ENCODE peak calls at places on chromosomes 6 and 20, in seven cellular contexts. U, A, G, Q, R, P and D are unnamed samples.

GRCh38 chr6:138162104-138162946 is 586 bp downstream of the ARFGEF3 start:
- DNase-seq in U (peak), A (peak), G (peak), Q (no peak), R (no peak), P (no peak), D (peak)

GRCh38 chr20:32448306-32449056 is 90.3 kb downstream of the ASXL1 start:
- DNase-seq in U (no peak), A (no peak), G (peak), Q (peak), R (no peak), P (no peak), D (peak)

GRCh38 chr20:63129991-63130653 is 85.8 kb downstream of the YTHDF1 start:
- DNase-seq in U (no peak), A (no peak), G (peak), Q (peak), R (no peak), P (no peak), D (peak)

GRCh38 chr6:25178336-25178735 is 100.8 kb upstream of the CARMIL1 start:
- DNase-seq in U (no peak), A (no peak), G (no peak), Q (no peak), R (no peak), P (no peak), D (no peak)

GRCh38 chr6:7150381-7151064 is 42.8 kb downstream of the RREB1 start:
- DNase-seq in U (no peak), A (no peak), G (no peak), Q (no peak), R (no peak), P (no peak), D (no peak)

GRCh38 chr6:25699649-25700048 is 47.6 kb downstream of the SCGN start:
- DNase-seq in U (no peak), A (no peak), G (no peak), Q (no peak), R (no peak), P (no peak), D (no peak)

GRCh38 chr6:16619017-16619416 is 142.2 kb downstream of the ATXN1 start:
- DNase-seq in U (no peak), A (no peak), G (no peak), Q (no peak), R (no peak), P (no peak), D (no peak)

GRCh38 chr20:51720384-51720783 is 47.8 kb downstream of the ATP9A start:
- DNase-seq in U (no peak), A (no peak), G (no peak), Q (no peak), R (no peak), P (no peak), D (no peak)

GRCh38 chr20:41423026-41423425 is 56.4 kb upstream of the EMILIN3 start:
- DNase-seq in U (no peak), A (no peak), G (no peak), Q (no peak), R (peak), P (no peak), D (no peak)

GRCh38 chr20:59222239-59222981 is 58.8 kb downstream of the ZNF831 start:
- DNase-seq in U (peak), A (peak), G (peak), Q (peak), R (peak), P (peak), D (no peak)

GRCh38 chr6:37141291-37142046 is 28.5 kb upstream of the PIM1 start:
- DNase-seq in U (no peak), A (no peak), G (no peak), Q (peak), R (peak), P (no peak), D (no peak)

GRCh38 chr20:52383995-52384621 is 192.5 kb upstream of the ZFP64 start:
- DNase-seq in U (no peak), A (no peak), G (no peak), Q (no peak), R (no peak), P (no peak), D (no peak)

GRCh38 chr20:61192254-61192950 is 59.7 kb upstream of the CDH4 start:
- DNase-seq in U (no peak), A (no peak), G (no peak), Q (no peak), R (no peak), P (no peak), D (no peak)

GRCh38 chr6:13395272-13396237 is 67.2 kb upstream of the TBC1D7 start:
- DNase-seq in U (peak), A (peak), G (peak), Q (peak), R (peak), P (no peak), D (no peak)

GRCh38 chr6:83071023-83071422 is 3.6 kb downstream of the DOP1A start:
- DNase-seq in U (no peak), A (no peak), G (no peak), Q (no peak), R (no peak), P (no peak), D (no peak)

GRCh38 chr6:21679761-21680265 is 86.3 kb downstream of the SOX4 start:
- DNase-seq in U (no peak), A (no peak), G (no peak), Q (no peak), R (peak), P (no peak), D (no peak)

GRCh38 chr6:138372711-138373463 is 4.8 kb upstream of the SMIM28 start:
- DNase-seq in U (no peak), A (no peak), G (no peak), Q (no peak), R (no peak), P (no peak), D (no peak)

GRCh38 chr6:85115876-85116275 is 334.0 kb upstream of the NT5E start:
- DNase-seq in U (no peak), A (no peak), G (no peak), Q (no peak), R (no peak), P (no peak), D (no peak)

GRCh38 chr6:20630617-20631448 is 96.6 kb downstream of the CDKAL1 start:
- DNase-seq in U (no peak), A (no peak), G (no peak), Q (no peak), R (no peak), P (peak), D (no peak)

GRCh38 chr20:63740070-63740500 is 509 bp downstream of the SLC2A4RG start:
- DNase-seq in U (no peak), A (no peak), G (peak), Q (peak), R (peak), P (no peak), D (no peak)

DNA sequence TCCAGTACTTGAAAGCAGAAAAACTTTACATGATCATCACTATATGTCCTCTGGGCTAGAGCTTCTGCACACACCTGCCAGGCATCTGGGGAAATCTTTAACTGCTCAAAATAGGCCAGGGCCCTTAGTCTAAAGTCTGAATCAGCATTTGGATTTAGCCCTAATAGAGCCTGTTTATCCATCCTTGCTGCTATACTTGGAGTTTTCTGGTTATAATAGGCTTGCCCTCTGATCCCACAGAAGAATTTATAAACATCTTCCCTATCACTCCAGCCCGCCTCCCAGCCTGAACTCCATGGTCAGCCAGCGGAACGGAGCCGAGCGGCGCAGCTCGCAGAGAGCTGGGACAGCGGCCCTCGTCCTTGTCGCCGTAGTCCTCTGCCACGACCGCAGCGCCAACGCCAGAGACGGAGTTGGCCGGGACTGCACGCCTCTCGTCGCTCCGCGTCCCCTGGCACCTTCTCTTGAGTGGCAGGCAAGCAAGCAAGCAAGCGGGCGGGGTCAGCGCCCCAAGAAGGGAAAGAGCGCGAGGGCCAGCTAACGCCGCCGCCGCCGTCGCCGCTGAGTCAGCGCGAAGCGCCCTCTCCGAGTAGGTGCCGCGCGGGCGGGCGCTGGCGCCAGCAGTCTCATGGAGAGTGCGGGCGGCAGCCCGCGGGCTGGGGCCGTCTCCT is 25.4 kb upstream of the ASIP start:
- DNase-seq in U (peak), A (peak), G (peak), Q (peak), R (peak), P (peak), D (peak)
- TF ChIP-seq CTCF in U (no peak), A (no peak), G (no peak), Q (no peak), R (no peak), P (no peak), D (no peak)

DNA sequence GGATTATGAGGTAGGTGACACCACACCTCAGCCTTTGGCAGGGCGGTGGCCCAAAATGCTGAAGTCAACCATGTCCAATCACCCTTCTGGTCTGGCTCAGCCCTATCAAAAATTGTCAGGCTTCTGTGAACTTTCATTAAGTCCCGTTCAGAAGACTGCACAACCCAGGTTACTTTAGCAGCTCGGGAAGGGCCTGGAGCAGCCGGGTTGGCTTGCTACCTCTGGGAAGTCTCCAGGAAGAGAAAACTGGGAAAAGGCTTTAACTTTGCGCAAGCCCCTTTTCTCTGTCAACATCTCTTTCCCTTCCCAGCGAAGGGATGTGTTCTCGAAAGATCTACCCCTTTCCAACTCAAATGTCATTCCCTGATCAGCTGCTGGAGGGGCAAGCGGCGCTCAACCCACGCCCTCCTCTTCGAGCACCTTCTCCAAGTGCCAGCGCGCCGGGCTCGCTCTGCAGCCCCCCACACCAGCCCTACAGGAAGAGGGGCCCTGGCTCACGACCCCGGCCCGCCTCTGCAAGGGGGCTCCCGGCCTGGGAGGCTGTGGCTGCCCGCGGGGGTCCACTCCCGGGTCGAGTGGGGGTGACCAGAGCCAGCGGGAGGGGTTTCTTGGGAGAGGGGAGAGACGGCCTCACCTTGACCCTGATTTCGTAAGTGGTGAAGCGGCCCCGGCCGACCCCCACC is 573 bp downstream of the SNX3 start:
- DNase-seq in U (peak), A (no peak), G (peak), Q (peak), R (peak), P (peak), D (peak)
- TF ChIP-seq POLR2A in U (no peak), A (peak), G (no peak), Q (no peak), R (no peak), P (no peak), D (no peak)

GRCh38 chr20:21520702-21521595 is 7.1 kb upstream of the NKX2-2 start:
- DNase-seq in U (no peak), A (no peak), G (no peak), Q (no peak), R (no peak), P (no peak), D (no peak)
- TF ChIP-seq CTCF in U (no peak), A (no peak), G (no peak), Q (no peak), R (no peak), P (no peak), D (no peak)

GRCh38 chr6:31266721-31267360 is 5.1 kb downstream of the HLA-C start:
- DNase-seq in U (no peak), A (no peak), G (no peak), Q (no peak), R (no peak), P (no peak), D (no peak)

GRCh38 chr6:31271641-31272357 is at the start of gene HLA-C:
- DNase-seq in U (peak), A (peak), G (peak), Q (peak), R (peak), P (peak), D (peak)

GRCh38 chr6:31265926-31266325 is 6.0 kb downstream of the HLA-C start:
- DNase-seq in U (no peak), A (no peak), G (no peak), Q (no peak), R (no peak), P (no peak), D (no peak)

GRCh38 chr6:31270788-31271640 is 878 bp downstream of the HLA-C start:
- DNase-seq in U (peak), A (peak), G (peak), Q (peak), R (peak), P (no peak), D (peak)

DNA sequence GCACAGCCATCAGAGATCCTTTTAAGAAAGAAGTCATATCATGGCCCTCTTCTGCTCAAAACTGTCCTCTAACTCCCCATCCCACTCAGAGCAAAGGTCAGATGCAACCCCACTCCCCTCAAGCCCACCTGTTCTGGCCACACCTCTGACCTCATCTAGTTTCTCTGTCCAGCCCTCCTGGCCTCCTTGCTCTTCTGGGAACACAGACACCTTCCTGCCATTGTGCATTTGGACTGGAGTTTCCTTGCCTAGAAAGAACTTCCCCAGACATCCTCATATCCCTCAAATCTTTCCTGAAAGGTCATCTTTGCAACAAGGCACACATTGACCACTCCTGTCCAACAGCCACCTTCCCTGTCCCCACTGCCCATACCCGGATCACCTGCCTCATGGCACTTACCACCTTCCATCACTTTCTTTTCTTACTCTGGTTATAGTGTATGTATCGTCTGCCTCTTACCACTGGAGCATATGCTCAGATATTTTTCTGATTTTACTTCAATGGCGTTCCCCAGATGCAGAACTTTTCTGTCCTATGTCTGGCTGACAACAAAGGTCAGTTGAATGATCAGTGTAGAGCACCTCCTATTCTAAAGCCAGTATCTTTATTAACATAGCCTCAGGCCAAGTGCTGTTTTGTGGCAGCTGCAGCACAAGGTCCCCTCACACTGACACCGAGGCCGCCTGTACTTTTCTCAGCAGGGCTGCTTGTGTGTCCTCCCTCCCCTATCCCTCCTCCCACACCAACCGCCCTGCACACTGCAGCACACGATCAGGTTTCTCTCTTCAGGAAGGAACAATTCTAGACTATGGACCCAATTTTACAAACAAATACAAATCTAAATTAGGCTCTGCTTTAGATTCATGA is 4.2 kb downstream of the HLA-C start:
- DNase-seq in U (no peak), A (no peak), G (no peak), Q (no peak), R (no peak), P (no peak), D (no peak)
- TF ChIP-seq POLR2A in U (no peak), A (no peak), G (no peak), Q (no peak), R (no peak), P (no peak), D (no peak)

GRCh38 chr6:140921366-140922226 is 1211.1 kb upstream of the GJE1 start:
- DNase-seq in U (no peak), A (no peak), G (no peak), Q (no peak), R (peak), P (peak), D (no peak)
- TF ChIP-seq CTCF in U (peak), A (peak), G (no peak), Q (peak), R (peak), P (peak), D (peak)

GRCh38 chr20:6362245-6362644 is 239.4 kb upstream of the FERMT1 start:
- DNase-seq in U (no peak), A (no peak), G (no peak), Q (no peak), R (no peak), P (no peak), D (no peak)

DNA sequence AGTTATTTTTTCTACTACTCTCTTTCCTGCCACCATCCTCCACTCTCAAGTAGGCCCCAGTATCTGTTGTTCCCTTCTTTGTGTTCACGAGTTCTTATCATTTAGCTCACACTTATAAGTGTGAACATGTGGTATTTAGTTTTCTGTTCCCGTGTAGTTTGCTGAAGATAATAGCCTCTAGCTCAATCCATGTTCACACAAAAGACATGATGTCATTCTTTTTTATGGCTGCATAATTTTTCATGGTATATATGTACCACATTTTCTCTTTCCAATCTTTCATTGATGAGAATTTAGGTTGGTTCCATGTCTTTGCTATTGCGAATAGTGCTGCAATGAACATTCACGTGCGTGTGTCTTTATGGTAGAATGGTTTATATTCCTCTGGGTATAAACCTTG is 237.9 kb upstream of the FERMT1 start:
- DNase-seq in U (no peak), A (no peak), G (no peak), Q (no peak), R (no peak), P (no peak), D (no peak)
- TF ChIP-seq POLR2A in U (no peak), A (no peak), G (no peak), Q (no peak), R (no peak), P (no peak), D (no peak)

GRCh38 chr20:38170914-38171300 is 5.8 kb upstream of the TGM2 start:
- DNase-seq in U (no peak), A (no peak), G (no peak), Q (peak), R (no peak), P (no peak), D (no peak)
- TF ChIP-seq CTCF in U (no peak), A (no peak), G (no peak), Q (no peak), R (no peak), P (no peak), D (no peak)

GRCh38 chr6:169843110-169843509 is 91.7 kb downstream of the ERMARD start:
- DNase-seq in U (peak), A (no peak), G (no peak), Q (no peak), R (no peak), P (no peak), D (no peak)

GRCh38 chr6:169839898-169840631 is 88.6 kb downstream of the ERMARD start:
- DNase-seq in U (peak), A (no peak), G (peak), Q (peak), R (no peak), P (no peak), D (no peak)

GRCh38 chr6:169839493-169839892 is 88.1 kb downstream of the ERMARD start:
- DNase-seq in U (peak), A (no peak), G (peak), Q (no peak), R (no peak), P (no peak), D (no peak)

GRCh38 chr6:169841907-169842606 is 90.6 kb downstream of the ERMARD start:
- DNase-seq in U (peak), A (no peak), G (no peak), Q (no peak), R (no peak), P (no peak), D (no peak)

DNA sequence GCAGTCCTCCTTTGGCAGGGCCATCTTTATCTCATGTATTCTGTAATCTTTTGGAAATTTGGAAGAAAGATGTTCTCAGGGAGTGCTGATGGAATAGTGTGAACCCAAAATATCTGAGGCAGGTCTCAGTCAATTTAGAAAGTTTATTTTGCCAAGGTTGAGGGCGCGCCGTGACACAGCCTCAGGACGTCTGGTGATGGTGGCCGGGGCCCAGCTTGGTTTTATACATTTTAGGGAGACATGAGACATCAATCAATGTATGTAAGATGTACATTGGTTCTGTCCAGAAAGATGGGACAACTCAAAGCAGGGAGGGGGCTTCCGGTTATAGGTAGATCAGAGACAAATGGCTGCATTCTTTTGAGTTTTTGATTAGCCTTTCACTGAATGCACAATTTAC is 89.8 kb downstream of the ERMARD start:
- DNase-seq in U (peak), A (no peak), G (no peak), Q (no peak), R (no peak), P (no peak), D (no peak)
- TF ChIP-seq POLR2A in U (no peak), A (no peak), G (no peak), Q (no peak), R (no peak), P (no peak), D (no peak)